ENCODE peak calls at places on chromosomes 7 and 10, in four cellular contexts. R is H1, M is OCI-LY7, G is PC-3. K is an unnamed sample.
A peak's percentile ranks its signal among the peaks of the same experiment; 100 is the strongest.

GRCh38 chr7:76047811-76048667 is at the start of the genes MDH2 and STYXL1:
- DNase-seq in R (peak; percentile 81), G (peak; percentile 97), M (peak; percentile 96), K (peak; percentile 96)

GRCh38 chr7:30309842-30310435 is 25.5 kb downstream of the ZNRF2 start:
- DNase-seq in G (no peak), R (no peak), M (no peak), K (no peak)

GRCh38 chr7:34091330-34091917 is 186.1 kb downstream of the BMPER start:
- DNase-seq in M (peak; percentile 11), R (no peak), G (peak; percentile 63), K (peak; percentile 59)

GRCh38 chr7:151226560-151226874 is 488 bp downstream of the ABCF2 start:
- DNase-seq in M (no peak), G (no peak), R (no peak), K (no peak)

GRCh38 chr7:44079221-44080021 is 2.9 kb downstream of the POLM start:
- DNase-seq in R (no peak), G (no peak), M (no peak), K (no peak)

GRCh38 chr10:53209941-53210611 is 437.5 kb upstream of the MBL2 start:
- DNase-seq in R (peak; percentile 9), G (peak; percentile 97), M (peak; percentile 8), K (peak; percentile 30)

GRCh38 chr10:95480102-95480900 is 80.9 kb downstream of the SORBS1 start:
- DNase-seq in M (no peak), R (no peak), G (no peak), K (no peak)

GRCh38 chr10:89118091-89118490 is 89.0 kb downstream of the CH25H start:
- DNase-seq in R (no peak), G (peak; percentile 13), M (no peak), K (no peak)

GRCh38 chr10:88064608-88065383 is 201.4 kb downstream of the PTEN start:
- DNase-seq in M (no peak), G (no peak), R (no peak), K (peak; percentile 71)

GRCh38 chr10:129993621-129994020 is 29.5 kb upstream of the EBF3 start:
- DNase-seq in R (no peak), M (no peak), G (peak; percentile 47), K (no peak)

GRCh38 chr7:102313997-102314780 is 27.5 kb downstream of the SH2B2 start:
- DNase-seq in R (no peak), G (no peak), M (no peak), K (no peak)

GRCh38 chr7:142838461-142839213 is 16.2 kb upstream of the EPHB6 start:
- DNase-seq in G (peak; percentile 66), M (no peak), R (no peak), K (no peak)

GRCh38 chr10:44347609-44348400 is 37.1 kb downstream of the CXCL12 start:
- DNase-seq in R (no peak), G (no peak), M (no peak), K (no peak)

GRCh38 chr10:131817866-131818509 is 82.8 kb upstream of the PPP2R2D start:
- DNase-seq in G (no peak), R (no peak), M (no peak), K (no peak)

GRCh38 chr7:6516387-6516983 is 34.8 kb downstream of the GRID2IP start:
- DNase-seq in G (peak; percentile 89), M (peak; percentile 78), R (peak; percentile 57), K (peak; percentile 66)

GRCh38 chr10:3339531-3339950 is 167.0 kb upstream of the PITRM1 start:
- DNase-seq in M (no peak), G (peak; percentile 10), R (no peak), K (no peak)
- H3K79me2 ChIP-seq in M (no peaks in the 10 kb centered on the region), G (no peaks in the 10 kb centered on the region), R (no peaks in the 10 kb centered on the region), K (no peaks in the 10 kb centered on the region)

DNA sequence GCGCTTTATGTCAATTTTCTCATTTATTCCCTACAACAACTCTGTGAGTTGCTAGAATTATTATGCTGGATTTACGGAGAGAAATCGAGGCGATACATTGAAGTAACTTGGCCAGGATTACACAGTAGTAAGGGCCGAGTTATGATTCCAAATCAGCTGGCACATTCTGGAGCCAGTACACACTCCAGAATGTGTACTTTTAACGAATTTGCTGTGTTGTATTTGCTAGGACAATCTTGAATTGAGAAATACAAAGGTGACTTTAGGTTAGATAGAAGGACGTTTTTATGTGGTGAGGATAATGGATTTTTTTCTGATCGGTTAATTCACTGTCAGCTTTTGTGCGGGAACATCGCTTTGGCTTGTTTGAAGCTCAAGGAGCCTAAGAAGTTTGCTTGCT is 1.4 kb downstream of the ATRNL1 start:
- DNase-seq in M (no peak), G (no peak), R (no peak), K (no peak)
- H3K4me3 ChIP-seq in M (no peak overlapping the region), G (no peak overlapping the region), R (peak overlapping the region; percentile 70), K (peak overlapping the region; percentile 80)

GRCh38 chr7:51292596-51292995 is 24.0 kb downstream of the COBL start:
- DNase-seq in R (no peak), M (no peak), G (no peak), K (no peak)

GRCh38 chr7:51299391-51300133 is 17.0 kb downstream of the COBL start:
- DNase-seq in R (no peak), M (no peak), G (no peak), K (no peak)

GRCh38 chr7:51297986-51298385 is 18.6 kb downstream of the COBL start:
- DNase-seq in G (no peak), M (no peak), R (no peak), K (no peak)

GRCh38 chr7:51298912-51299311 is 17.7 kb downstream of the COBL start:
- DNase-seq in G (no peak), R (no peak), M (no peak), K (no peak)

GRCh38 chr7:51295435-51296269 is 21.0 kb downstream of the COBL start:
- DNase-seq in M (no peak), G (peak; percentile 48), R (no peak), K (no peak)
- H3K79me2 ChIP-seq in M (no peaks in the 10 kb centered on the region), G (peaks cover 5% of the 10 kb centered on the region), R (peaks cover 83% of the 10 kb centered on the region), K (no peaks in the 10 kb centered on the region)

GRCh38 chr7:132614428-132615076 is 38.3 kb upstream of the PLXNA4 start:
- DNase-seq in R (peak; percentile 34), G (no peak), M (no peak), K (no peak)
- H3K4me3 ChIP-seq in R (peak overlapping the region; percentile 31), G (no peak overlapping the region), M (no peak overlapping the region), K (no peak overlapping the region)

GRCh38 chr7:23469961-23470250 is 385 bp downstream of the IGF2BP3 start:
- DNase-seq in G (no peak), M (no peak), R (no peak), K (no peak)

GRCh38 chr7:23467731-23468720 is 2.3 kb downstream of the IGF2BP3 start:
- DNase-seq in R (no peak), M (peak; percentile 70), G (peak; percentile 28), K (peak; percentile 36)

GRCh38 chr7:23468721-23469149 is 1.6 kb downstream of the IGF2BP3 start:
- DNase-seq in G (no peak), R (no peak), M (peak; percentile 60), K (no peak)

GRCh38 chr7:23469150-23469960 is 936 bp downstream of the IGF2BP3 start:
- DNase-seq in M (peak; percentile 70), R (no peak), G (no peak), K (no peak)

GRCh38 chr7:23467281-23467680 is 3.0 kb downstream of the IGF2BP3 start:
- DNase-seq in M (no peak), R (no peak), G (no peak), K (no peak)
- H3K79me2 ChIP-seq in M (peaks cover 74% of the 10 kb centered on the region), R (peaks cover 86% of the 10 kb centered on the region), G (peaks cover 63% of the 10 kb centered on the region), K (no peaks in the 10 kb centered on the region)

DNA sequence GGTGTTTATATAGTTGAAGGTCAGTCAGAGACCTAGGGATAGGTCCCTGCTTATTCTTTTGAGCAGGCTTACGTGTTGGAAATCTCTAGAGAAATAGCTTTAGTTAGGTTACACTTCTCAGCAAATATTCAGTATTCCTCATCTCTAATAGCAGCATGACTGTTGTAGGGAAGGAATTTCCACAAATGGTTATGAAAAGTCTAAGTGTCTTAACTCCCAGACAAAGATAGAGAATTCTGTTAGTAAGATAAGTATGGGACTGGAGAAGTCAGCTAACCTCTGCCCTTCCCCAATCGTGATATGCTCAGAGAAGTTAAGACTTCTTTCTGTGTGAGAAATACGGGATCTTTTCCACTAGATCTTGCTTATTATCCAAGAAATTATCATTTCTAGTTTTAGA is 16.5 kb downstream of the SGPL1 start:
- DNase-seq in G (no peak), M (no peak), R (no peak), K (no peak)
- H3K4me3 ChIP-seq in G (no peak overlapping the region), M (no peak overlapping the region), R (no peak overlapping the region), K (no peak overlapping the region)

GRCh38 chr10:125054216-125054615 is 106.1 kb downstream of the CTBP2 start:
- DNase-seq in R (no peak), G (no peak), M (no peak), K (no peak)

GRCh38 chr10:125043824-125044658 is 102.1 kb downstream of the ZRANB1 start:
- DNase-seq in G (no peak), M (no peak), R (no peak), K (no peak)

GRCh38 chr10:125049216-125049903 is 107.4 kb downstream of the ZRANB1 start:
- DNase-seq in G (no peak), R (no peak), M (no peak), K (no peak)

GRCh38 chr10:125052146-125052545 is 108.2 kb downstream of the CTBP2 start:
- DNase-seq in M (no peak), G (no peak), R (no peak), K (no peak)

DNA sequence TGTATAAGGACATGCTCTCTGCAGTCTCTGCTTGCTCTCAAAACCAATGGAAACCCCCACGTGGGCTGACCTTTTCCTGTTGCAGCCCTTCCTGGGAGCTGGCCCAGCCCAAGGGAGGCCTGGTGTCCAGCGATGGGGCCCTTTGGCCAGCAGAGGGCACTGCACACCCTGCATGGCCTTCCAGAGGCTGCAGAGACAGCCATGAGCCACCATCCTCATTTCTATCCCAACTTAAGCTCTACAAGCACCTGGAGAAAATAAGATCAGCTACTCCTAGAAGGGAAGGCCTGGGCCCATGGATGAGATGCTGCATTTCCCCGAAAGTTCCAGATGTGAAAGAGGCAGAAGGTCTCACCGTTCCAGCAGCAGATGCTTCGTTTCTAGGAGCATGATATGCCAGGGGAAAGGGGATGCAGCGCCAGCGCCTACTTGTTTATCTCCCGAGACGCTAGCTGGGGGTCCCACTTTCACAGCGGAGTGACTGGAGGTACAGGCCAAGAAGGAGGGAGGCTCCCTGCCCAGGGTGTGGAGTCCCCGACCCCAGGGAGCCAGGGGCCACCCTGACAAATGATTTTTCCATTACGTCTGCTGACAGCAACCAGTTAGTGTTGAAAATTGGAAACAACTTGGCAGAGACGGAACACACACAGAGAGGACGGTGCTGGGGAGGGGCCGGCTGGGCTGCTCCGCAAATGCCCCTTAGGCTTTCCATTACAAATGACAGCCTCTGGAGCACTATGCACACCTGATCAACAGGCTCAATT is 106.4 kb downstream of the ZRANB1 start:
- DNase-seq in R (peak; percentile 75), G (peak; percentile 81), M (peak; percentile 74), K (peak; percentile 53)
- H3K79me2 ChIP-seq in R (peaks cover 99% of the 10 kb centered on the region), G (peaks cover 78% of the 10 kb centered on the region), M (no peaks in the 10 kb centered on the region), K (no peaks in the 10 kb centered on the region)

GRCh38 chr10:102410427-102411073 is 8.0 kb downstream of the PSD start:
- DNase-seq in M (no peak), R (no peak), G (no peak), K (no peak)
- H3K4me3 ChIP-seq in M (no peak overlapping the region), R (peak overlapping the region; percentile 39), G (no peak overlapping the region), K (no peak overlapping the region)